ENCODE peak calls at places on chromosomes 16 and 17, in four cellular contexts. H is PC-9, R is MM.1S, G is K562. U is an unnamed sample.

GRCh38 chr16:48499822-48500440 is 110.0 kb downstream of the N4BP1 start:
- DNase-seq in H (no peak), R (no peak), G (no peak), U (no peak)

GRCh38 chr17:44757918-44758413 is 822 bp upstream of the ADAM11 start:
- DNase-seq in H (no peak), R (no peak), G (no peak), U (no peak)

GRCh38 chr16:27852681-27853080 is 210.8 kb downstream of the GSG1L start:
- DNase-seq in H (no peak), R (no peak), G (no peak), U (no peak)

GRCh38 chr17:12964840-12965239 is 53.0 kb downstream of the ELAC2 start:
- DNase-seq in H (no peak), R (no peak), G (no peak), U (no peak)

GRCh38 chr17:34146440-34147043 is 108.5 kb upstream of the CCL2 start:
- DNase-seq in H (peak), R (peak), G (peak), U (peak)

GRCh38 chr17:82198092-82198491 is 14.6 kb downstream of the CCDC57 start:
- DNase-seq in H (no peak), R (peak), G (no peak), U (no peak)

GRCh38 chr16:30142672-30143346 is 19.8 kb upstream of the MAPK3 start:
- DNase-seq in H (peak), R (peak), G (peak), U (peak)

GRCh38 chr16:48558269-48558915 is 51.6 kb downstream of the N4BP1 start:
- DNase-seq in H (no peak), R (no peak), G (no peak), U (no peak)

GRCh38 chr16:89100601-89101302 is 7.1 kb downstream of the ACSF3 start:
- DNase-seq in H (no peak), R (no peak), G (no peak), U (no peak)

GRCh38 chr16:89097528-89097846 is 3.8 kb downstream of the ACSF3 start:
- DNase-seq in H (no peak), R (no peak), G (no peak), U (no peak)

GRCh38 chr16:89096768-89097527 is 3.3 kb downstream of the ACSF3 start:
- DNase-seq in H (no peak), R (no peak), G (no peak), U (no peak)

GRCh38 chr16:89099905-89100304 is 6.3 kb downstream of the ACSF3 start:
- DNase-seq in H (no peak), R (no peak), G (no peak), U (no peak)

DNA sequence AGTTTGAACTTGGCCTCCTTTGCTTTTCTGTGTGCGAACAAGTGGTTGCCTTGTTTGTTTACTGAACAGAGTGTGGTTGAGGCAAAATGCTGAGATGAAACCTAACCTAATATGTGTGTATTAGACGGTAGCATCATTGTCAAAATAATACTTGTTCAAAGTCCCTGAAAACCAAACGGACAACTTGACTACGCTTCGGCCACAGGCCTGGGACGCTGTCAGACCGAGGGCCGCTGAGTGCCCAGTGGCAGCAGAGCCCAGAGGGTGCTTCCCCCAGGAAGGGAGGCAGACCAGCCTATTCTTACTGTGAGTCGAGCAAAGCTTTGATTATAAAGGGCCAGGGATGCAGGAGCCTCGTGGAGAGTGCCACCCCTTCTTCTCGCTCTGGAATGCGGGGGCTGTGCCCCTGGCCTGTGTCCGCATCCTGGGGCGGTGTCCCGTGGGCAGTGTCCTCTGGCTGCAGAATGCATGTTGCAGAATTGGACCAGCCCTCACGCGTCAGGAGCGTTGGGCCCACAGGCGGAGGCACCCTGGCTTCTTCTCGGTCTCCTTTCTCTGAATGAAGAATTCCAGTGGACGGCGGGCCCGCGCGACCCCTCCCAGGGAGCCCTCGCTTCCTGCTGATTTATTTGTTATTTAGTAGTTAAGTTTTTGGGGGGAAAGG is 5.2 kb downstream of the ACSF3 start:
- DNase-seq in H (no peak), R (no peak), G (no peak), U (no peak)
- H3K27ac ChIP-seq in H (no peak), R (peak), G (peak), U (no peak)

DNA sequence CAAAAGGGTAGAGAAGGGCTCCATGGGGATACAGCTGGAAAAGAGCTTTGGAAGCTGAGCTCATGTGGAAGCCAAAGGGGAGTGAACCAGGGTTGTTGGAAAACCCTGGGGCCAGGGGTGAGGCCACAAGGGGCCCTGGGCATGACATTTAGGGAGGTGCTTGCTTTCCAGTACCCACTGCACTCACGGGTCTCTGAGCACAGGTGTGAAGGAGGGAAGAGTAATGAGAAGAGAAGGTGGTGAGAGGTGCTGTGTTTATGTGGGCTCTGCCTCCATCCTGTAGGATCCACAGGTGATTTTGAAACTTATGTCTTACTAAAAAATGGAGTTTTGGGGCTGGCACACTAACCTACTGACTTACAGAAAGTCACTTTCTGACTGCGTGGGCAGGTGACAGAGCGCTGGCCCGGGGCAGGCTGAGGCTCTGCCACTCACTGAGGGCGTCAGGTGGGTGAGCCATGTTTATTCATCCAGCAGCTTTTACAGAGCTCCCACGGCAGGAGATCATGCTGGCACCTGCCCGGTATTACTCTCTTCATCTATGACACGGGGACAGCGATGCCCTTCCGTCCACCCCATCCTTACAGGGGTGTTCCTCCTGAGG is 18.9 kb downstream of the KSR1 start:
- DNase-seq in H (no peak), R (no peak), G (no peak), U (no peak)
- TF ChIP-seq EZH2 in H (no peak), R (no peak), G (no peak), U (no peak)

GRCh38 chr17:29587591-29587990 is 1.9 kb downstream of the GIT1 start:
- DNase-seq in H (no peak), R (no peak), G (no peak), U (no peak)
- H3K4me3 ChIP-seq in H (peak), R (peak), G (no peak), U (peak)

DNA sequence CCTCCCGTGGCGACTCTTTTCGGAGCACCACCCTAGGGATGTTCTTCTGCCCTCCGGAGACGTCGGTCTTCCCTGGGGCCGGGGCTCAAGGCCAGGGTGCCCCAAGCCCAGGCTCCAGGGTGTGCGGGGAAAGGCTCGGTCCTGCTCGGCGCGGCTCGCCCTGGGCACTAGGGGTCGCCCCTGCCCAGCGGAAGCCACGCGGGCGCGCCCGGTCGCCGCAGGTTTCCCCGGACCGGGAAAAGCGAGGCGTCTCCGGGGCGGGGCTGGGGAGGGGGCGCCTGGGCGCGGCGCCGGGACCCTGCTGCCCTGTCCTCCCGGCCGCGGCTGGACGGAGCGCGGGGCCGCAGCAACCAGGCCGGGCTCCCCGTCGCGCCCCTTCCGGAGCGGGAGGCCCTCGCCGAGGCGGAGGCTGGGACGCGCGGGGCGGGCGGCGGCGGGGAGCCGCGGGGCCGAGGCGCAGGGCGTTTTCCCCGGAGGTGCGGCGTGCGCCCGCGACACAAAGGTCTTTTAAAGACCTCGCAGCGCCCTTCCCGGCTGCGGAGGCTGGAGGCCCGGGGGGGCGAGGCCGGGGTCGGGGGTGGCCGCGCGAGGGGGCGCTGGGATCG is 76.4 kb downstream of the MRC2 start:
- DNase-seq in H (peak), R (peak), G (peak), U (peak)
- H3K27ac ChIP-seq in H (peak), R (no peak), G (peak), U (no peak)

GRCh38 chr16:86495756-86496261 is 14.5 kb upstream of the FOXF1 start:
- DNase-seq in H (no peak), R (no peak), G (no peak), U (peak)
- TF ChIP-seq EZH2 in H (no peak), R (no peak), G (no peak), U (peak)

DNA sequence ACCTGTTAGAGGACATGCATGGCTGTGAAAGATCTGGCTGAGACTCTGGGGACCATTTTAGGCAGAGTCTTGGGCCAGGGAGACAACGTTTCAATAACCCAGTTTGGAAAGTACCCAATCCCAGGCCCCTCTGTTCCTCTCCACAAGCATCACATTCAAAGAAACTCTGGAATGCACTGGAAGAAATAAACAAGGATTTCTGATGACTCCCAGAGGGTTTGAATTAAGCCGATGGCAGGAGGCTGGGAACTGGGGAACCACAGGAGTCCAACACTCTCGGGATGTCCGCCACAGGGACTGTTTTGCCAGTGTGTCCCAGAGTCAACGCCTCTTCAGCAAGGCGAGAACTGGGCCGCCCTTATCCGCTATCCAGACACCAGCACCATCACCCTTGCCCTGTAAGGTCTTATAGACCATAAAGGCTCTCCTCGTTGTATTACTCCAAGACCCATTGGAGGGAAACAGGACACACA is 3.3 kb downstream of the PMP22 start:
- DNase-seq in H (no peak), R (no peak), G (no peak), U (peak)
- H3K4me3 ChIP-seq in H (no peak), R (no peak), G (peak), U (peak)

GRCh38 chr16:11330526-11331237 is 14.6 kb upstream of the RMI2 start:
- DNase-seq in H (no peak), R (no peak), G (no peak), U (no peak)
- H3K27ac ChIP-seq in H (no peak), R (no peak), G (no peak), U (no peak)

GRCh38 chr16:68529931-68530667 is 9.0 kb upstream of the ZFP90 start:
- DNase-seq in H (peak), R (peak), G (peak), U (peak)

GRCh38 chr16:68529608-68529930 is 9.5 kb upstream of the ZFP90 start:
- DNase-seq in H (no peak), R (no peak), G (no peak), U (no peak)

GRCh38 chr16:68526143-68526781 is 12.8 kb upstream of the ZFP90 start:
- DNase-seq in H (no peak), R (no peak), G (no peak), U (no peak)

GRCh38 chr16:68526782-68527145 is 12.3 kb upstream of the ZFP90 start:
- DNase-seq in H (no peak), R (no peak), G (no peak), U (no peak)

GRCh38 chr16:68528686-68529379 is 10.3 kb upstream of the ZFP90 start:
- DNase-seq in H (peak), R (peak), G (peak), U (peak)
- TF ChIP-seq EZH2 in H (no peak), R (no peak), G (no peak), U (no peak)